ENCODE peak calls at places on chromosomes 6 and 20, in eight cellular contexts. P is midbrain; V is CD8-positive, alpha-beta memory T cell; L is GM13976; C is right atrium auricular region; B is HS-5; A is neural crest cell; S is RWPE1. J is an unnamed sample.

GRCh38 chr6:33064723-33065122 is 8.7 kb downstream of the HLA-DPA1 start:
- DNase-seq in L (no peak), C (no peak), A (no peak), S (no peak), B (no peak), P (no peak), V (no peak), J (no peak)

GRCh38 chr20:37072293-37073196 is 23.3 kb downstream of the RBL1 start:
- DNase-seq in P (no peak), V (no peak), B (no peak), L (no peak), S (no peak), A (no peak), C (no peak), J (no peak)

GRCh38 chr6:26454641-26455040 is 3.1 kb upstream of the BTN2A1 start:
- DNase-seq in L (no peak), S (no peak), A (no peak), P (no peak), C (no peak), V (no peak), B (no peak), J (no peak)

GRCh38 chr6:41591859-41592502 is 45.8 kb downstream of the FOXP4 start:
- DNase-seq in S (peak; percentile 90), B (no peak), L (peak; percentile 91), P (peak; percentile 71), A (peak; percentile 89), V (peak; percentile 68), C (peak; percentile 83), J (peak; percentile 87)

GRCh38 chr6:20332441-20333006 is 69.2 kb upstream of the E2F3 start:
- DNase-seq in V (no peak), A (no peak), P (no peak), C (no peak), B (no peak), S (no peak), L (no peak), J (no peak)

GRCh38 chr6:6164367-6164766 is 156.1 kb downstream of the F13A1 start:
- DNase-seq in S (no peak), L (no peak), B (no peak), V (no peak), C (no peak), A (no peak), P (no peak), J (no peak)

GRCh38 chr6:135066397-135066796 is 11.8 kb upstream of the HBS1L start:
- DNase-seq in C (no peak), S (no peak), V (no peak), P (no peak), L (no peak), B (no peak), A (no peak), J (no peak)

GRCh38 chr20:10063482-10063881 is 28.7 kb downstream of the ANKEF1 start:
- DNase-seq in V (no peak), B (no peak), P (no peak), S (no peak), C (no peak), A (no peak), L (no peak), J (no peak)

GRCh38 chr20:61584851-61585250 is 332.8 kb downstream of the CDH4 start:
- DNase-seq in L (no peak), A (no peak), B (no peak), V (no peak), P (no peak), C (no peak), S (no peak), J (no peak)

GRCh38 chr6:37495199-37495913 is 4.3 kb downstream of the CCDC167 start:
- DNase-seq in B (no peak), L (peak; percentile 68), P (no peak), C (no peak), V (no peak), A (no peak), S (no peak), J (no peak)

GRCh38 chr20:63461364-63461763 is 11.1 kb downstream of the KCNQ2 start:
- DNase-seq in L (no peak), P (no peak), V (no peak), C (no peak), S (peak; percentile 82), A (no peak), B (no peak), J (no peak)

GRCh38 chr6:125519367-125519766 is 217.6 kb upstream of the HDDC2 start:
- DNase-seq in L (no peak), B (no peak), A (no peak), V (no peak), P (no peak), S (no peak), C (no peak), J (no peak)

GRCh38 chr6:68008445-68008844 is 626.6 kb upstream of the ADGRB3 start:
- DNase-seq in S (no peak), B (peak; percentile 28), C (no peak), A (no peak), P (no peak), V (no peak), L (peak; percentile 64), J (no peak)

GRCh38 chr6:45654673-45655072 is 276.9 kb upstream of the SUPT3H start:
- DNase-seq in B (no peak), C (no peak), P (no peak), A (no peak), V (no peak), L (no peak), S (no peak), J (no peak)

GRCh38 chr6:121849477-121849876 is 414.0 kb downstream of the GJA1 start:
- DNase-seq in P (peak; percentile 52), S (peak; percentile 70), A (peak; percentile 50), L (peak; percentile 28), B (peak; percentile 43), V (no peak), C (peak; percentile 72), J (peak; percentile 82)

GRCh38 chr6:159729598-159729997 is 2.3 kb downstream of the WTAP start:
- DNase-seq in P (no peak), A (no peak), V (no peak), B (no peak), S (no peak), L (peak; percentile 38), C (no peak), J (peak; percentile 9)

J was measured in HT-29.